ENCODE peak calls at places on chromosomes 11 and 22, in six cellular contexts. P, R, A, N, D and C are unnamed samples.

GRCh38 chr11:96145163-96145585 is 197.8 kb downstream of the MAML2 start:
- DNase-seq in A (no peak), N (no peak), P (no peak), D (no peak), R (no peak), C (no peak)

GRCh38 chr11:122334546-122335375 is 218.7 kb upstream of the BLID start:
- DNase-seq in R (no peak), P (no peak), A (no peak), N (no peak), D (no peak), C (no peak)

GRCh38 chr22:46150615-46151423 is 493 bp downstream of the PPARA start:
- DNase-seq in D (no peak), A (peak; percentile 49), P (no peak), N (peak; percentile 24), R (peak; percentile 90), C (peak; percentile 76)

GRCh38 chr11:96390403-96390830 is 604 bp downstream of the JRKL start:
- DNase-seq in P (peak; percentile 20), N (no peak), D (no peak), R (no peak), A (no peak), C (no peak)

GRCh38 chr22:41695211-41695610 is 4.1 kb upstream of the MEI1 start:
- DNase-seq in A (no peak), N (no peak), D (no peak), R (no peak), P (no peak), C (no peak)

GRCh38 chr11:33942954-33943353 is 51.1 kb upstream of the LMO2 start:
- DNase-seq in N (no peak), D (no peak), P (peak; percentile 90), R (no peak), A (no peak), C (no peak)

GRCh38 chr22:46572911-46573780 is 35.7 kb upstream of the CELSR1 start:
- DNase-seq in R (peak; percentile 61), A (no peak), P (no peak), D (no peak), N (no peak), C (peak; percentile 59)

GRCh38 chr11:75562836-75563484 is 907 bp downstream of the SERPINH1 start:
- DNase-seq in R (no peak), P (peak; percentile 72), N (no peak), D (no peak), A (no peak), C (no peak)

GRCh38 chr11:39374963-39375698 is 2084.3 kb downstream of the LRRC4C start:
- DNase-seq in D (no peak), R (no peak), N (no peak), A (peak; percentile 1), P (no peak), C (no peak)

GRCh38 chr11:69368119-69368880 is 74.3 kb downstream of the MYEOV start:
- DNase-seq in P (no peak), A (no peak), R (peak; percentile 54), N (no peak), D (no peak), C (peak; percentile 48)

GRCh38 chr11:115760528-115760837 is 256.3 kb upstream of the CADM1 start:
- DNase-seq in R (no peak), A (no peak), P (no peak), N (no peak), D (no peak), C (peak; percentile 65)

GRCh38 chr11:20754957-20755356 is 85.6 kb downstream of the NELL1 start:
- DNase-seq in D (peak; percentile 27), N (no peak), R (no peak), P (no peak), A (no peak), C (no peak)

GRCh38 chr11:82776377-82776776 is 42.7 kb upstream of the FAM181B start:
- DNase-seq in R (no peak), P (peak; percentile 41), A (no peak), D (no peak), N (no peak), C (no peak)

GRCh38 chr11:69560141-69560790 is 78.8 kb downstream of the LINC01488 start:
- DNase-seq in N (no peak), R (no peak), A (no peak), P (no peak), D (no peak), C (no peak)

GRCh38 chr22:19855504-19856409 is 1.1 kb upstream of the GNB1L start:
- DNase-seq in R (peak; percentile 85), N (peak; percentile 34), A (peak; percentile 47), D (no peak), P (no peak), C (peak; percentile 85)

GRCh38 chr11:35927730-35928129 is 16.1 kb upstream of the LDLRAD3 start:
- DNase-seq in R (peak; percentile 77), P (peak; percentile 5), A (peak; percentile 26), N (no peak), D (no peak), C (peak; percentile 87)

GRCh38 chr11:117490019-117490679 is 162.5 kb downstream of the CEP164 start:
- DNase-seq in D (no peak), P (no peak), A (no peak), N (no peak), R (peak; percentile 58), C (no peak)

GRCh38 chr22:40594346-40594745 is 42.2 kb downstream of the MRTFA start:
- DNase-seq in N (no peak), R (no peak), P (no peak), D (no peak), A (no peak), C (no peak)

GRCh38 chr11:67057410-67057757 is 737 bp downstream of the RHOD start:
- DNase-seq in A (no peak), P (no peak), N (no peak), D (no peak), R (no peak), C (no peak)

GRCh38 chr11:69480547-69481392 is 693 bp upstream of the LINC01488 start:
- DNase-seq in D (no peak), N (no peak), R (peak; percentile 59), P (peak; percentile 54), A (no peak), C (no peak)

GRCh38 chr11:16169946-16170345 is 186.4 kb downstream of the SOX6 start:
- DNase-seq in D (no peak), R (no peak), N (no peak), A (no peak), P (no peak), C (no peak)

GRCh38 chr11:110362916-110363574 is 66.6 kb upstream of the RDX start:
- DNase-seq in P (peak; percentile 3), D (no peak), N (no peak), A (no peak), R (no peak), C (no peak)

GRCh38 chr11:12864316-12865156 is 144.6 kb upstream of the RASSF10 start:
- DNase-seq in D (peak; percentile 96), P (peak; percentile 89), N (no peak), A (peak; percentile 26), R (no peak), C (no peak)

GRCh38 chr11:69086152-69086551 is 37.4 kb downstream of the TPCN2 start:
- DNase-seq in D (no peak), P (no peak), R (no peak), N (no peak), A (no peak), C (peak; percentile 93)

GRCh38 chr11:44949160-44950035 is 1.3 kb downstream of the TP53I11 start:
- DNase-seq in D (no peak), N (peak; percentile 7), P (peak; percentile 18), A (no peak), R (peak; percentile 88), C (no peak)

GRCh38 chr22:37641251-37641949 is 1.9 kb downstream of the SH3BP1 start:
- DNase-seq in N (no peak), D (no peak), R (peak; percentile 78), P (no peak), A (no peak), C (no peak)

GRCh38 chr11:35525501-35526175 is at the start of gene PAMR1:
- DNase-seq in R (peak; percentile 71), A (no peak), P (peak; percentile 74), D (peak; percentile 41), N (no peak), C (peak; percentile 89)

GRCh38 chr11:36349345-36350136 is 53.5 kb downstream of the PRR5L start:
- DNase-seq in P (no peak), D (no peak), A (peak; percentile 17), N (no peak), R (no peak), C (no peak)

GRCh38 chr11:62013266-62014157 is 46.1 kb upstream of the FTH1 start:
- DNase-seq in P (no peak), R (peak; percentile 58), D (no peak), A (no peak), N (no peak), C (no peak)

GRCh38 chr22:39185601-39186012 is 33.1 kb upstream of the CBX7 start:
- DNase-seq in A (no peak), N (no peak), D (no peak), P (no peak), R (peak; percentile 70), C (peak; percentile 89)

GRCh38 chr22:48316876-48317250 is 1510.8 kb downstream of the BRD1 start:
- DNase-seq in N (no peak), P (no peak), R (peak; percentile 48), A (no peak), D (no peak), C (peak; percentile 37)

GRCh38 chr22:19483481-19484244 is 3.9 kb downstream of the CDC45 start:
- DNase-seq in P (peak; percentile 67), N (no peak), D (no peak), R (no peak), A (no peak), C (no peak)

GRCh38 chr22:29459773-29460172 is 20.2 kb upstream of the NEFH start:
- DNase-seq in A (no peak), D (no peak), N (no peak), P (no peak), R (no peak), C (no peak)

GRCh38 chr11:6387811-6388599 is 2.3 kb upstream of the SMPD1 start:
- DNase-seq in P (no peak), A (no peak), N (no peak), D (no peak), R (no peak), C (no peak)

GRCh38 chr11:44014968-44015623 is 32.7 kb upstream of the ACCSL start:
- DNase-seq in R (no peak), N (no peak), A (no peak), D (no peak), P (peak; percentile 29), C (peak; percentile 46)

GRCh38 chr11:3781423-3781822 is 15.9 kb downstream of the NUP98 start:
- DNase-seq in A (no peak), N (no peak), R (no peak), P (no peak), D (no peak), C (no peak)

GRCh38 chr11:3947084-3947483 is 91.6 kb downstream of the STIM1 start:
- DNase-seq in R (no peak), D (no peak), P (no peak), N (peak; percentile 32), A (no peak), C (peak; percentile 71)